ENCODE peak calls at places on chromosomes 4 and X, in six cellular contexts. S is PC-9; I is stimulated activated CD4-positive, alpha-beta T cell treated with anti-CD3 and anti-CD28 coated beads, Interleukin-15, amount 100 ng/mL, for 24 hours; C is psoas muscle; X is CD4-positive, CD25-positive, alpha-beta regulatory T cell; U is fibroblast of pulmonary artery. G is an unnamed sample.

GRCh38 chrX:70454441-70455365 is 10.1 kb downstream of the DLG3 start:
- DNase-seq in S (peak; percentile 94), I (peak; percentile 74), C (peak; percentile 47), X (peak; percentile 78), U (peak; percentile 59), G (peak; percentile 86)

GRCh38 chr4:119725688-119726330 is 97.2 kb upstream of the PDE5A start:
- DNase-seq in S (no peak), I (no peak), C (no peak), X (no peak), U (no peak), G (no peak)

GRCh38 chrX:23981711-23982110 is 45.3 kb downstream of the KLHL15 start:
- DNase-seq in S (no peak), I (no peak), C (no peak), X (no peak), U (no peak), G (no peak)

GRCh38 chr4:148515248-148515647 is 73.0 kb upstream of the NR3C2 start:
- DNase-seq in S (no peak), I (no peak), C (no peak), X (no peak), U (peak; percentile 83), G (no peak)

GRCh38 chrX:150566734-150567182 is 1.7 kb upstream of the MTM1 start:
- DNase-seq in S (no peak), I (no peak), C (no peak), X (no peak), U (no peak), G (no peak)

GRCh38 chr4:139887962-139888735 is 222.5 kb downstream of the MGST2 start:
- DNase-seq in S (no peak), I (no peak), C (no peak), X (no peak), U (no peak), G (no peak)

GRCh38 chr4:141645611-141646340 is 9.4 kb downstream of the IL15 start:
- DNase-seq in S (no peak), I (no peak), C (no peak), X (no peak), U (peak; percentile 69), G (no peak)

GRCh38 chr4:3045500-3045850 is 28.9 kb downstream of the HTT-AS start:
- DNase-seq in S (no peak), I (peak; percentile 69), C (peak; percentile 38), X (peak; percentile 60), U (peak; percentile 65), G (peak; percentile 26)

GRCh38 chr4:59247032-59247431 is 1953.1 kb upstream of the ADGRL3 start:
- DNase-seq in S (no peak), I (no peak), C (no peak), X (no peak), U (peak; percentile 0), G (peak; percentile 33)

GRCh38 chr4:3313556-3314228 is 20.9 kb downstream of the RGS12 start:
- DNase-seq in S (no peak), I (no peak), C (no peak), X (no peak), U (no peak), G (no peak)

GRCh38 chr4:182207806-182208483 is 35.3 kb upstream of the TENM3 start:
- DNase-seq in S (no peak), I (no peak), C (no peak), X (no peak), U (peak; percentile 91), G (no peak)

GRCh38 chr4:112189754-112190153 is 41.8 kb upstream of the AP1AR start:
- DNase-seq in S (no peak), I (no peak), C (no peak), X (no peak), U (peak; percentile 54), G (no peak)

GRCh38 chr4:110544594-110544993 is 68.6 kb downstream of the ENPEP start:
- DNase-seq in S (no peak), I (no peak), C (no peak), X (no peak), U (no peak), G (no peak)

GRCh38 chr4:184097240-184097619 is 120.4 kb downstream of the ENPP6 start:
- DNase-seq in S (no peak), I (peak; percentile 51), C (peak; percentile 62), X (no peak), U (no peak), G (no peak)

GRCh38 chr4:47372561-47372960 is 90.9 kb downstream of the COMMD8 start:
- DNase-seq in S (no peak), I (no peak), C (no peak), X (no peak), U (no peak), G (no peak)

GRCh38 chrX:108732630-108733321 is 3.6 kb downstream of the IRS4 start:
- DNase-seq in S (no peak), I (no peak), C (no peak), X (no peak), U (no peak), G (no peak)

GRCh38 chr4:1318488-1319213 is 28.4 kb upstream of the UVSSA start:
- DNase-seq in S (no peak), I (peak; percentile 38), C (peak; percentile 7), X (no peak), U (no peak), G (no peak)

GRCh38 chr4:85777908-85778808 is 303.2 kb downstream of the ARHGAP24 start:
- DNase-seq in S (no peak), I (no peak), C (no peak), X (no peak), U (peak; percentile 61), G (peak; percentile 79)

GRCh38 chr4:7672601-7673000 is 237.9 kb upstream of the PSAPL1 start:
- DNase-seq in S (no peak), I (no peak), C (no peak), X (no peak), U (no peak), G (no peak)

G was measured in NAMALWA.